ENCODE peak calls at places on chromosomes 2 and 18, in ten cellular contexts. D is PC-3, P is GM23248, T is fibroblast of lung, N is IMR-90, K is mammary epithelial cell, Z is MM.1S, C is endothelial cell of umbilical vein, S is astrocyte, R is colonic mucosa. X is an unnamed sample.

GRCh38 chr18:63887424-63887823 is at the start of gene SERPINB2:
- DNase-seq in C (peak), D (peak), Z (no peak), N (peak), P (peak), T (no peak), K (peak), S (no peak), R (no peak), X (no peak)

GRCh38 chr2:28737655-28738054 is 14.0 kb upstream of the PPP1CB start:
- DNase-seq in C (no peak), K (no peak), P (no peak), N (no peak), S (no peak), R (no peak), D (no peak), Z (no peak), T (no peak), X (no peak)

GRCh38 chr2:152387046-152387445 is 52.1 kb downstream of the FMNL2 start:
- DNase-seq in N (peak), R (no peak), K (no peak), P (no peak), D (no peak), Z (no peak), T (peak), C (no peak), S (peak), X (no peak)

GRCh38 chr2:151973901-151974199 is 125.0 kb downstream of the CACNB4 start:
- DNase-seq in K (peak), C (peak), S (peak), Z (no peak), T (peak), N (peak), P (peak), D (no peak), R (no peak), X (peak)

GRCh38 chr2:152580722-152581121 is 136.5 kb downstream of the PRPF40A start:
- DNase-seq in K (peak), T (peak), Z (no peak), P (no peak), N (no peak), C (peak), D (no peak), R (no peak), S (no peak), X (no peak)

GRCh38 chr2:128381001-128381938 is 62.6 kb upstream of the HS6ST1 start:
- DNase-seq in T (no peak), D (no peak), S (no peak), K (no peak), N (no peak), Z (no peak), R (no peak), P (peak), C (no peak), X (peak)

GRCh38 chr2:194301946-194302345 is 1355.1 kb upstream of the SLC39A10 start:
- DNase-seq in S (no peak), Z (no peak), C (no peak), D (no peak), K (no peak), N (no peak), P (no peak), R (no peak), T (no peak), X (no peak)

GRCh38 chr2:521853-522530 is 155.2 kb downstream of the TMEM18 start:
- DNase-seq in S (no peak), R (no peak), Z (no peak), T (no peak), K (no peak), D (no peak), C (no peak), P (no peak), N (no peak), X (no peak)

GRCh38 chr18:31596081-31596872 is 4.6 kb downstream of the TTR start:
- DNase-seq in C (no peak), R (no peak), P (peak), K (no peak), D (no peak), S (peak), N (no peak), Z (no peak), T (peak), X (no peak)

GRCh38 chr2:41334159-41334558 is 713.7 kb upstream of the PKDCC start:
- DNase-seq in C (no peak), P (no peak), R (no peak), K (no peak), S (no peak), T (no peak), D (no peak), Z (no peak), N (no peak), X (no peak)

GRCh38 chr18:2535419-2535910 is 35.8 kb downstream of the METTL4 start:
- DNase-seq in K (no peak), S (no peak), D (no peak), T (no peak), Z (no peak), P (no peak), R (no peak), C (no peak), N (no peak), X (no peak)

GRCh38 chr2:83528746-83529145 is 930.3 kb downstream of the SUCLG1 start:
- DNase-seq in K (no peak), Z (no peak), C (no peak), N (no peak), D (no peak), T (no peak), R (no peak), P (no peak), S (no peak), X (no peak)

GRCh38 chr2:235685024-235685721 is 191.3 kb downstream of the AGAP1 start:
- DNase-seq in N (no peak), D (no peak), K (no peak), Z (peak), S (no peak), R (no peak), T (no peak), P (peak), C (no peak), X (no peak)

GRCh38 chr18:3262234-3263171 is 570 bp downstream of the MYL12B start:
- DNase-seq in P (peak), N (no peak), C (peak), D (peak), S (peak), T (peak), K (peak), Z (peak), R (peak), X (no peak)

GRCh38 chr2:150339282-150339681 is 148.2 kb downstream of the RND3 start:
- DNase-seq in R (no peak), T (no peak), D (no peak), Z (no peak), K (peak), S (no peak), N (peak), C (no peak), P (peak), X (no peak)

GRCh38 chr2:178863856-178864620 is 56.8 kb upstream of the TTN start:
- DNase-seq in K (no peak), N (no peak), D (peak), R (peak), Z (no peak), P (peak), C (peak), S (peak), T (peak), X (peak)

GRCh38 chr2:1360132-1360531 is 53.1 kb upstream of the TPO start:
- DNase-seq in K (no peak), D (no peak), N (no peak), R (no peak), S (no peak), C (no peak), Z (no peak), P (no peak), T (no peak), X (no peak)

GRCh38 chr18:24811963-24812681 is 351.7 kb downstream of the HRH4 start:
- DNase-seq in Z (no peak), P (no peak), K (no peak), R (peak), C (no peak), N (no peak), D (no peak), S (no peak), T (no peak), X (no peak)

DNA sequence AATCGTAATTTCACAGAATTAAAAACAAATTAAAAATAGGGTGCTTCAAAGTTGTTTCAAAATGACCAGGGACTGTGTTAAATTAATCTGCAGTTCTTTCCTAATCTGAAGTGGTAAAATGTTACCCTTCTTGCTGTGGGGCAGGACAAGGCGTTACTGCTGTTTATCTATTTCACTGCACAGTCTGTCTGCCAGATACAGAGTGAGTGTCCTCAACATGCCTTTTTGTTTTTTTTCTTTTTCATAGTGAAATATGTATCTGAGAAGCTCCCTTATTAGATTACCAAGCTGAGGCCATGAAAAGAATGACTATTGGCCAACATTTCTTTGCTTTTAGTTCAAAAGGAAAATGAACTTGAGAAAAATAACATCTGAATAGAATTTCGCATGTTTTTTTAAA is 38.0 kb downstream of the KCTD1 start:
- DNase-seq in S (no peak), C (no peak), N (no peak), P (no peak), R (no peak), D (no peak), K (no peak), Z (no peak), T (no peak), X (no peak)
- H3K9ac ChIP-seq in S (no peak), C (no peak), N (no peak), P (no peak), R (no peak), D (no peak), K (no peak), Z (no peak), T (no peak), X (no peak)

GRCh38 chr18:79963658-79964329 is 649 bp upstream of the HSBP1L1 start:
- DNase-seq in K (no peak), C (no peak), N (no peak), P (no peak), S (no peak), Z (no peak), R (peak), T (no peak), D (no peak), X (no peak)
- H3K9ac ChIP-seq in K (peak), C (no peak), N (no peak), P (peak), S (no peak), Z (peak), R (peak), T (no peak), D (peak), X (no peak)

GRCh38 chr2:27264253-27264752 is 1.5 kb upstream of the SLC30A3 start:
- DNase-seq in D (no peak), C (peak), P (no peak), Z (peak), R (no peak), S (no peak), N (no peak), K (no peak), T (no peak), X (peak)
- H3K9ac ChIP-seq in D (no peak), C (peak), P (no peak), Z (no peak), R (no peak), S (no peak), N (no peak), K (no peak), T (no peak), X (no peak)

GRCh38 chr2:239299218-239299939 is 101.4 kb downstream of the HDAC4 start:
- DNase-seq in S (no peak), P (no peak), T (no peak), R (no peak), N (no peak), Z (no peak), C (no peak), D (no peak), K (no peak), X (no peak)

GRCh38 chr2:239300242-239300641 is 100.6 kb downstream of the HDAC4 start:
- DNase-seq in Z (no peak), P (no peak), R (no peak), C (no peak), S (no peak), T (no peak), K (no peak), N (no peak), D (no peak), X (no peak)

GRCh38 chr2:239296020-239296932 is 104.5 kb downstream of the HDAC4 start:
- DNase-seq in N (no peak), P (no peak), C (no peak), T (no peak), S (no peak), D (no peak), Z (no peak), K (no peak), R (no peak), X (no peak)

GRCh38 chr2:239297142-239298125 is 103.4 kb downstream of the HDAC4 start:
- DNase-seq in T (no peak), S (no peak), D (no peak), R (no peak), N (no peak), C (no peak), Z (no peak), P (no peak), K (no peak), X (no peak)

DNA sequence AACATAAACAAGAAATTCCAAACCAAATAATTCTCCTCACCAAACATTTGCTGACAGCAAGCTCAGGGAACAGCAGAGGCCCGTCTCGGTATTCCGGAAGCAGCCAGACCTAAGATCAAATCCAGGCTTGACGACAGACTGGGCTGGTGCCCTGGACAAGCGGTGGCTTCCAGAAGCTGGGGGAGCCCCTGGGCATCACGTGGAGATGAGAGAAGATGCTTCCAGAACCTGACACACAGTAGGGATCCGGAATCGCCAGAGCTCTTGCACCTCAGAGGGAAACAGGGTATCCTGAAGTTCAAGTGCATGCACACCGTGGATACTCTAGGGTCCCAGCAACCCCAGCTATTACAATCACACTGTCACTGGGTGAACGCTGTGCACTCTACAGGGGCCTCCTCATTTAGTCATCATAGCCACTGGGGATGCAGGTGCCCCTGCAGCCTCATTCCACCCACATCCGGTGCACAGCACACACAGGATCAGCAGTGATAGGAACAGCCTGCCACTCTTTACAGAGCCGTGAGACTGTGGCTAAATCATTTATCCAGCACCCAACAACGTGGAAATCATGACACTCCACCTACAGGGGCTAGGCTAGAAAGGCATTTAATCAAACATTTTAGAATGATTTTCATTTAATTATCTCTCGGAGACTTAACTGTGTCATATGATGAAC is 102.6 kb downstream of the HDAC4 start:
- DNase-seq in T (no peak), K (no peak), S (no peak), N (peak), D (peak), P (peak), R (no peak), Z (no peak), C (no peak), X (no peak)
- H3K9ac ChIP-seq in T (no peak), K (no peak), S (no peak), N (no peak), D (no peak), P (no peak), R (peak), Z (no peak), C (no peak), X (no peak)

GRCh38 chr2:161418715-161419337 is 2.7 kb downstream of the TBR1 start:
- DNase-seq in K (no peak), C (no peak), N (peak), Z (no peak), D (no peak), R (peak), T (peak), P (peak), S (no peak), X (peak)
- H3K9ac ChIP-seq in K (no peak), C (no peak), N (no peak), Z (no peak), D (no peak), R (no peak), T (no peak), P (no peak), S (no peak), X (no peak)

DNA sequence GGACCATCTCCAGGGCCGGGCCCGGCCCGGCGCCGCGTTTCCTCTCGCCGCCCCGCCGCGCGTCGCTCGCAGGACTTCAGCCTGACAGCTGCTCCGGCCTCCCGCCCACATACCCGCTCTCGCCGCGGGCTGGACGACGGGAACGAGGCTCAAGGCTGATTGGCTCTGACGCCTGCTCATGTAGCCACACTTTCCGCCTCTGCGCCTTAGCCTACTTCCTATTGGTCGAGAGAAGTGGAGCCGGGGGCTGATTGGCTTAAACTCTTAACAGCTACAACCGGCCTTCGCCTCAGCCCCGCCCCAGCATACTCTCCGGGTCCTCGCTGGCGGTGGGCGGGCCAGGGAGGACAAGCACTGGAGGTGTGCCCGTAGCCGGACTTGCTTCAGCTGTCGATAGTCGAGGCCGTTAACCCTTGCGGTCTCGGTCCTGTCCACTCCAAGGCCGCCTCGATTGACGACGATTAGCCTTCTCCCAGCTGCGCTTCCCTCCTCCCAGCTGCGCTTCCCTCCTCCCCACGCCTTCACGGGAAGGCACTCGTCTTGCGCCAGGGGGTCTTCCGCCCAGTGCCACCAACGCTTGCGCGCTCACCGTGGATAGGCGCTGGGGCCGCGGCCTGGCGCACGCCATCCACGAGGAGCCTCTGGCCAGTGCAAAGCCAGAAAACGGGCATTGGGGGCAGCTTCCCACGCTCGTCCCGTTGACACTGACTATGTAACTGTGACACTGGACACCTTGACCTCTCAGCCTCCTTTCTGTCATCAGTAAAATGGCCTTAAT is at the start of gene PRADC1:
- DNase-seq in R (peak), C (peak), S (peak), P (peak), D (peak), N (peak), Z (peak), K (peak), T (peak), X (peak)
- H3K9ac ChIP-seq in R (peak), C (peak), S (peak), P (peak), D (peak), N (peak), Z (peak), K (peak), T (peak), X (peak)

GRCh38 chr2:176083796-176084261 is at the start of gene EVX2:
- DNase-seq in D (no peak), K (no peak), P (no peak), N (no peak), R (no peak), S (no peak), T (no peak), C (no peak), Z (no peak), X (no peak)
- H3K9ac ChIP-seq in D (no peak), K (no peak), P (no peak), N (no peak), R (no peak), S (no peak), T (no peak), C (no peak), Z (no peak), X (no peak)

GRCh38 chr2:205375453-205375852 is 306.8 kb upstream of the NRP2 start:
- DNase-seq in N (no peak), D (no peak), S (no peak), P (no peak), R (no peak), Z (no peak), K (no peak), C (no peak), T (no peak), X (no peak)
- H3K9ac ChIP-seq in N (no peak), D (no peak), S (no peak), P (no peak), R (no peak), Z (no peak), K (no peak), C (no peak), T (no peak), X (no peak)

X was measured in neural progenitor cell.